ENCODE peak calls at places on chromosomes 3 and 15, in eight cellular contexts. One of them, this sample, is unnamed.

GRCh38 chr3:136612512-136612911 is 139.7 kb downstream of the STAG1 start:
- DNase-seq in NCI-H510A: no peak
- DNase-seq in stimulated activated CD4-positive, alpha-beta T cell treated with anti-CD3 and anti-CD28 coated beads, Interleukin-12 subunit alpha, Interleukin-12 subunit beta, amount 100 ng/mL, for 4 hours: no peak
- DNase-seq in EL: peak
- DNase-seq in COR-L47: no peak
- DNase-seq in left lobe of liver: no peak
- DNase-seq in cardiac septum: no peak
- DNase-seq in left ventricle myocardium inferior: no peak
- DNase-seq in this sample: no peak

GRCh38 chr3:63168179-63168578 is 109.9 kb upstream of the SYNPR start:
- DNase-seq in COR-L47: no peak
- DNase-seq in left lobe of liver: no peak
- DNase-seq in stimulated activated CD4-positive, alpha-beta T cell treated with anti-CD3 and anti-CD28 coated beads, Interleukin-12 subunit alpha, Interleukin-12 subunit beta, amount 100 ng/mL, for 4 hours: no peak
- DNase-seq in left ventricle myocardium inferior: no peak
- DNase-seq in cardiac septum: no peak
- DNase-seq in NCI-H510A: no peak
- DNase-seq in EL: no peak
- DNase-seq in this sample: no peak

GRCh38 chr15:78079296-78080087 is 2.0 kb upstream of the TBC1D2B start:
- DNase-seq in COR-L47: no peak
- DNase-seq in cardiac septum: no peak
- DNase-seq in left ventricle myocardium inferior: no peak
- DNase-seq in EL: no peak
- DNase-seq in NCI-H510A: no peak
- DNase-seq in left lobe of liver: no peak
- DNase-seq in stimulated activated CD4-positive, alpha-beta T cell treated with anti-CD3 and anti-CD28 coated beads, Interleukin-12 subunit alpha, Interleukin-12 subunit beta, amount 100 ng/mL, for 4 hours: no peak
- DNase-seq in this sample: no peak

GRCh38 chr15:36332301-36332700 is 247.1 kb upstream of the CDIN1 start:
- DNase-seq in stimulated activated CD4-positive, alpha-beta T cell treated with anti-CD3 and anti-CD28 coated beads, Interleukin-12 subunit alpha, Interleukin-12 subunit beta, amount 100 ng/mL, for 4 hours: no peak
- DNase-seq in NCI-H510A: no peak
- DNase-seq in left ventricle myocardium inferior: no peak
- DNase-seq in cardiac septum: no peak
- DNase-seq in left lobe of liver: no peak
- DNase-seq in EL: peak
- DNase-seq in COR-L47: no peak
- DNase-seq in this sample: peak

GRCh38 chr15:65097651-65098263 is 17.2 kb downstream of the UBAP1L start:
- DNase-seq in cardiac septum: no peak
- DNase-seq in left ventricle myocardium inferior: no peak
- DNase-seq in left lobe of liver: peak
- DNase-seq in stimulated activated CD4-positive, alpha-beta T cell treated with anti-CD3 and anti-CD28 coated beads, Interleukin-12 subunit alpha, Interleukin-12 subunit beta, amount 100 ng/mL, for 4 hours: no peak
- DNase-seq in NCI-H510A: no peak
- DNase-seq in COR-L47: no peak
- DNase-seq in EL: no peak
- DNase-seq in this sample: no peak

GRCh38 chr15:77630956-77631789 is 1.5 kb downstream of the LINGO1 start:
- DNase-seq in stimulated activated CD4-positive, alpha-beta T cell treated with anti-CD3 and anti-CD28 coated beads, Interleukin-12 subunit alpha, Interleukin-12 subunit beta, amount 100 ng/mL, for 4 hours: no peak
- DNase-seq in left ventricle myocardium inferior: no peak
- DNase-seq in NCI-H510A: no peak
- DNase-seq in cardiac septum: no peak
- DNase-seq in left lobe of liver: no peak
- DNase-seq in EL: no peak
- DNase-seq in COR-L47: no peak
- DNase-seq in this sample: peak

GRCh38 chr3:48268936-48269551 is 28.1 kb downstream of the ZNF589 start:
- DNase-seq in left ventricle myocardium inferior: no peak
- DNase-seq in left lobe of liver: no peak
- DNase-seq in NCI-H510A: no peak
- DNase-seq in cardiac septum: no peak
- DNase-seq in stimulated activated CD4-positive, alpha-beta T cell treated with anti-CD3 and anti-CD28 coated beads, Interleukin-12 subunit alpha, Interleukin-12 subunit beta, amount 100 ng/mL, for 4 hours: peak
- DNase-seq in COR-L47: no peak
- DNase-seq in EL: no peak
- DNase-seq in this sample: no peak

GRCh38 chr15:92751528-92751927 is 96.0 kb upstream of the FAM174B start:
- DNase-seq in cardiac septum: no peak
- DNase-seq in left lobe of liver: no peak
- DNase-seq in COR-L47: no peak
- DNase-seq in NCI-H510A: no peak
- DNase-seq in stimulated activated CD4-positive, alpha-beta T cell treated with anti-CD3 and anti-CD28 coated beads, Interleukin-12 subunit alpha, Interleukin-12 subunit beta, amount 100 ng/mL, for 4 hours: no peak
- DNase-seq in EL: no peak
- DNase-seq in left ventricle myocardium inferior: no peak
- DNase-seq in this sample: no peak

GRCh38 chr3:129224984-129225393 is 24.4 kb upstream of the COPG1 start:
- DNase-seq in stimulated activated CD4-positive, alpha-beta T cell treated with anti-CD3 and anti-CD28 coated beads, Interleukin-12 subunit alpha, Interleukin-12 subunit beta, amount 100 ng/mL, for 4 hours: no peak
- DNase-seq in COR-L47: peak
- DNase-seq in EL: peak
- DNase-seq in left ventricle myocardium inferior: peak
- DNase-seq in left lobe of liver: peak
- DNase-seq in NCI-H510A: peak
- DNase-seq in cardiac septum: peak
- DNase-seq in this sample: peak

GRCh38 chr3:114307841-114308228 is 14.0 kb downstream of the TIGIT start:
- DNase-seq in left lobe of liver: no peak
- DNase-seq in COR-L47: no peak
- DNase-seq in stimulated activated CD4-positive, alpha-beta T cell treated with anti-CD3 and anti-CD28 coated beads, Interleukin-12 subunit alpha, Interleukin-12 subunit beta, amount 100 ng/mL, for 4 hours: no peak
- DNase-seq in cardiac septum: no peak
- DNase-seq in EL: no peak
- DNase-seq in left ventricle myocardium inferior: no peak
- DNase-seq in NCI-H510A: no peak
- DNase-seq in this sample: no peak

GRCh38 chr15:100020181-100020580 is 286.9 kb upstream of the LYSMD4 start:
- DNase-seq in COR-L47: no peak
- DNase-seq in cardiac septum: no peak
- DNase-seq in stimulated activated CD4-positive, alpha-beta T cell treated with anti-CD3 and anti-CD28 coated beads, Interleukin-12 subunit alpha, Interleukin-12 subunit beta, amount 100 ng/mL, for 4 hours: no peak
- DNase-seq in left lobe of liver: no peak
- DNase-seq in NCI-H510A: no peak
- DNase-seq in left ventricle myocardium inferior: no peak
- DNase-seq in EL: peak
- DNase-seq in this sample: no peak

GRCh38 chr15:70582143-70582945 is 181.0 kb downstream of the UACA start:
- DNase-seq in cardiac septum: no peak
- DNase-seq in COR-L47: no peak
- DNase-seq in EL: peak
- DNase-seq in left ventricle myocardium inferior: no peak
- DNase-seq in NCI-H510A: no peak
- DNase-seq in stimulated activated CD4-positive, alpha-beta T cell treated with anti-CD3 and anti-CD28 coated beads, Interleukin-12 subunit alpha, Interleukin-12 subunit beta, amount 100 ng/mL, for 4 hours: no peak
- DNase-seq in left lobe of liver: no peak
- DNase-seq in this sample: peak

GRCh38 chr3:38723569-38724391 is 74.3 kb upstream of the SCN5A start:
- DNase-seq in left ventricle myocardium inferior: peak
- DNase-seq in EL: peak
- DNase-seq in stimulated activated CD4-positive, alpha-beta T cell treated with anti-CD3 and anti-CD28 coated beads, Interleukin-12 subunit alpha, Interleukin-12 subunit beta, amount 100 ng/mL, for 4 hours: no peak
- DNase-seq in cardiac septum: no peak
- DNase-seq in left lobe of liver: no peak
- DNase-seq in NCI-H510A: no peak
- DNase-seq in COR-L47: no peak
- DNase-seq in this sample: no peak

GRCh38 chr3:127860223-127860622 is 37.9 kb upstream of the MGLL start:
- DNase-seq in NCI-H510A: no peak
- DNase-seq in left ventricle myocardium inferior: no peak
- DNase-seq in COR-L47: peak
- DNase-seq in stimulated activated CD4-positive, alpha-beta T cell treated with anti-CD3 and anti-CD28 coated beads, Interleukin-12 subunit alpha, Interleukin-12 subunit beta, amount 100 ng/mL, for 4 hours: no peak
- DNase-seq in left lobe of liver: no peak
- DNase-seq in EL: no peak
- DNase-seq in cardiac septum: no peak
- DNase-seq in this sample: no peak

GRCh38 chr15:85828026-85828597 is 33.4 kb upstream of the KLHL25 start:
- DNase-seq in left ventricle myocardium inferior: no peak
- DNase-seq in EL: no peak
- DNase-seq in cardiac septum: no peak
- DNase-seq in left lobe of liver: no peak
- DNase-seq in stimulated activated CD4-positive, alpha-beta T cell treated with anti-CD3 and anti-CD28 coated beads, Interleukin-12 subunit alpha, Interleukin-12 subunit beta, amount 100 ng/mL, for 4 hours: no peak
- DNase-seq in NCI-H510A: no peak
- DNase-seq in COR-L47: no peak
- DNase-seq in this sample: no peak

GRCh38 chr15:99668533-99669182 is 64.6 kb downstream of the LYSMD4 start:
- DNase-seq in EL: no peak
- DNase-seq in left lobe of liver: no peak
- DNase-seq in left ventricle myocardium inferior: no peak
- DNase-seq in NCI-H510A: no peak
- DNase-seq in COR-L47: no peak
- DNase-seq in stimulated activated CD4-positive, alpha-beta T cell treated with anti-CD3 and anti-CD28 coated beads, Interleukin-12 subunit alpha, Interleukin-12 subunit beta, amount 100 ng/mL, for 4 hours: no peak
- DNase-seq in cardiac septum: no peak
- DNase-seq in this sample: no peak

GRCh38 chr3:120682095-120682681 is at the start of gene HGD:
- DNase-seq in NCI-H510A: no peak
- DNase-seq in left ventricle myocardium inferior: no peak
- DNase-seq in COR-L47: no peak
- DNase-seq in stimulated activated CD4-positive, alpha-beta T cell treated with anti-CD3 and anti-CD28 coated beads, Interleukin-12 subunit alpha, Interleukin-12 subunit beta, amount 100 ng/mL, for 4 hours: no peak
- DNase-seq in left lobe of liver: peak
- DNase-seq in EL: no peak
- DNase-seq in cardiac septum: no peak
- DNase-seq in this sample: no peak

GRCh38 chr3:55486101-55486856 is 827 bp downstream of the WNT5A start:
- DNase-seq in left lobe of liver: peak
- DNase-seq in stimulated activated CD4-positive, alpha-beta T cell treated with anti-CD3 and anti-CD28 coated beads, Interleukin-12 subunit alpha, Interleukin-12 subunit beta, amount 100 ng/mL, for 4 hours: no peak
- DNase-seq in cardiac septum: no peak
- DNase-seq in left ventricle myocardium inferior: peak
- DNase-seq in NCI-H510A: no peak
- DNase-seq in COR-L47: no peak
- DNase-seq in EL: peak
- DNase-seq in this sample: peak

GRCh38 chr3:195209836-195210551 is 61.0 kb downstream of the XXYLT1 start:
- DNase-seq in COR-L47: no peak
- DNase-seq in cardiac septum: no peak
- DNase-seq in left ventricle myocardium inferior: peak
- DNase-seq in EL: peak
- DNase-seq in stimulated activated CD4-positive, alpha-beta T cell treated with anti-CD3 and anti-CD28 coated beads, Interleukin-12 subunit alpha, Interleukin-12 subunit beta, amount 100 ng/mL, for 4 hours: no peak
- DNase-seq in left lobe of liver: no peak
- DNase-seq in NCI-H510A: no peak
- DNase-seq in this sample: no peak

GRCh38 chr3:186679151-186679550 is 13.3 kb downstream of the HRG start:
- DNase-seq in stimulated activated CD4-positive, alpha-beta T cell treated with anti-CD3 and anti-CD28 coated beads, Interleukin-12 subunit alpha, Interleukin-12 subunit beta, amount 100 ng/mL, for 4 hours: no peak
- DNase-seq in EL: no peak
- DNase-seq in cardiac septum: no peak
- DNase-seq in COR-L47: no peak
- DNase-seq in left lobe of liver: peak
- DNase-seq in left ventricle myocardium inferior: no peak
- DNase-seq in NCI-H510A: no peak
- DNase-seq in this sample: no peak

GRCh38 chr15:77311618-77312398 is 108.1 kb downstream of the PEAK1 start:
- DNase-seq in COR-L47: no peak
- DNase-seq in stimulated activated CD4-positive, alpha-beta T cell treated with anti-CD3 and anti-CD28 coated beads, Interleukin-12 subunit alpha, Interleukin-12 subunit beta, amount 100 ng/mL, for 4 hours: no peak
- DNase-seq in EL: peak
- DNase-seq in NCI-H510A: no peak
- DNase-seq in left lobe of liver: no peak
- DNase-seq in left ventricle myocardium inferior: no peak
- DNase-seq in cardiac septum: no peak
- DNase-seq in this sample: no peak

GRCh38 chr3:179430277-179430870 is 20.9 kb downstream of the GNB4 start:
- DNase-seq in EL: no peak
- DNase-seq in COR-L47: no peak
- DNase-seq in left ventricle myocardium inferior: no peak
- DNase-seq in stimulated activated CD4-positive, alpha-beta T cell treated with anti-CD3 and anti-CD28 coated beads, Interleukin-12 subunit alpha, Interleukin-12 subunit beta, amount 100 ng/mL, for 4 hours: no peak
- DNase-seq in cardiac septum: no peak
- DNase-seq in NCI-H510A: no peak
- DNase-seq in left lobe of liver: no peak
- DNase-seq in this sample: no peak

GRCh38 chr15:42576776-42577175 is 1.4 kb downstream of the STARD9 start:
- DNase-seq in stimulated activated CD4-positive, alpha-beta T cell treated with anti-CD3 and anti-CD28 coated beads, Interleukin-12 subunit alpha, Interleukin-12 subunit beta, amount 100 ng/mL, for 4 hours: no peak
- DNase-seq in cardiac septum: no peak
- DNase-seq in NCI-H510A: no peak
- DNase-seq in COR-L47: no peak
- DNase-seq in EL: no peak
- DNase-seq in left ventricle myocardium inferior: no peak
- DNase-seq in left lobe of liver: no peak
- DNase-seq in this sample: no peak

GRCh38 chr3:38149701-38150100 is 11.2 kb downstream of the MYD88 start:
- DNase-seq in stimulated activated CD4-positive, alpha-beta T cell treated with anti-CD3 and anti-CD28 coated beads, Interleukin-12 subunit alpha, Interleukin-12 subunit beta, amount 100 ng/mL, for 4 hours: no peak
- DNase-seq in cardiac septum: no peak
- DNase-seq in left lobe of liver: no peak
- DNase-seq in NCI-H510A: no peak
- DNase-seq in EL: no peak
- DNase-seq in left ventricle myocardium inferior: no peak
- DNase-seq in COR-L47: no peak
- DNase-seq in this sample: no peak

GRCh38 chr3:45881031-45882022 is 5.0 kb upstream of the CCR9 start:
- DNase-seq in stimulated activated CD4-positive, alpha-beta T cell treated with anti-CD3 and anti-CD28 coated beads, Interleukin-12 subunit alpha, Interleukin-12 subunit beta, amount 100 ng/mL, for 4 hours: no peak
- DNase-seq in cardiac septum: no peak
- DNase-seq in COR-L47: no peak
- DNase-seq in NCI-H510A: no peak
- DNase-seq in left ventricle myocardium inferior: no peak
- DNase-seq in EL: peak
- DNase-seq in left lobe of liver: no peak
- DNase-seq in this sample: peak

GRCh38 chr15:73317651-73318462 is 50.9 kb downstream of the HCN4 start:
- DNase-seq in COR-L47: peak
- DNase-seq in stimulated activated CD4-positive, alpha-beta T cell treated with anti-CD3 and anti-CD28 coated beads, Interleukin-12 subunit alpha, Interleukin-12 subunit beta, amount 100 ng/mL, for 4 hours: no peak
- DNase-seq in left ventricle myocardium inferior: no peak
- DNase-seq in cardiac septum: peak
- DNase-seq in left lobe of liver: no peak
- DNase-seq in NCI-H510A: no peak
- DNase-seq in EL: no peak
- DNase-seq in this sample: peak

GRCh38 chr3:134463676-134464611 is 21.8 kb downstream of the ANAPC13 start:
- DNase-seq in stimulated activated CD4-positive, alpha-beta T cell treated with anti-CD3 and anti-CD28 coated beads, Interleukin-12 subunit alpha, Interleukin-12 subunit beta, amount 100 ng/mL, for 4 hours: no peak
- DNase-seq in EL: peak
- DNase-seq in left lobe of liver: no peak
- DNase-seq in cardiac septum: no peak
- DNase-seq in COR-L47: no peak
- DNase-seq in left ventricle myocardium inferior: peak
- DNase-seq in NCI-H510A: no peak
- DNase-seq in this sample: peak

GRCh38 chr15:87672309-87672897 is 584.1 kb downstream of the NTRK3 start:
- DNase-seq in left ventricle myocardium inferior: peak
- DNase-seq in left lobe of liver: no peak
- DNase-seq in COR-L47: no peak
- DNase-seq in cardiac septum: no peak
- DNase-seq in stimulated activated CD4-positive, alpha-beta T cell treated with anti-CD3 and anti-CD28 coated beads, Interleukin-12 subunit alpha, Interleukin-12 subunit beta, amount 100 ng/mL, for 4 hours: no peak
- DNase-seq in NCI-H510A: no peak
- DNase-seq in EL: peak
- DNase-seq in this sample: peak

GRCh38 chr3:10391391-10391790 is 70.5 kb upstream of the SEC13 start:
- DNase-seq in NCI-H510A: no peak
- DNase-seq in left lobe of liver: no peak
- DNase-seq in cardiac septum: no peak
- DNase-seq in COR-L47: peak
- DNase-seq in left ventricle myocardium inferior: no peak
- DNase-seq in EL: no peak
- DNase-seq in stimulated activated CD4-positive, alpha-beta T cell treated with anti-CD3 and anti-CD28 coated beads, Interleukin-12 subunit alpha, Interleukin-12 subunit beta, amount 100 ng/mL, for 4 hours: no peak
- DNase-seq in this sample: peak

GRCh38 chr15:74227968-74228722 is 8.0 kb upstream of the CCDC33 start:
- DNase-seq in left ventricle myocardium inferior: no peak
- DNase-seq in stimulated activated CD4-positive, alpha-beta T cell treated with anti-CD3 and anti-CD28 coated beads, Interleukin-12 subunit alpha, Interleukin-12 subunit beta, amount 100 ng/mL, for 4 hours: no peak
- DNase-seq in EL: no peak
- DNase-seq in COR-L47: peak
- DNase-seq in NCI-H510A: no peak
- DNase-seq in cardiac septum: no peak
- DNase-seq in left lobe of liver: no peak
- DNase-seq in this sample: peak

GRCh38 chr15:94555842-94556516 is 324.6 kb downstream of the MCTP2 start:
- DNase-seq in EL: no peak
- DNase-seq in stimulated activated CD4-positive, alpha-beta T cell treated with anti-CD3 and anti-CD28 coated beads, Interleukin-12 subunit alpha, Interleukin-12 subunit beta, amount 100 ng/mL, for 4 hours: no peak
- DNase-seq in COR-L47: no peak
- DNase-seq in left ventricle myocardium inferior: no peak
- DNase-seq in cardiac septum: no peak
- DNase-seq in left lobe of liver: no peak
- DNase-seq in NCI-H510A: no peak
- DNase-seq in this sample: no peak

GRCh38 chr15:79218588-79219200 is 63.8 kb upstream of the ANKRD34C start:
- DNase-seq in NCI-H510A: no peak
- DNase-seq in stimulated activated CD4-positive, alpha-beta T cell treated with anti-CD3 and anti-CD28 coated beads, Interleukin-12 subunit alpha, Interleukin-12 subunit beta, amount 100 ng/mL, for 4 hours: no peak
- DNase-seq in COR-L47: no peak
- DNase-seq in EL: peak
- DNase-seq in left lobe of liver: no peak
- DNase-seq in left ventricle myocardium inferior: no peak
- DNase-seq in cardiac septum: no peak
- DNase-seq in this sample: no peak

GRCh38 chr3:143236226-143236964 is 116.8 kb downstream of the CHST2 start:
- DNase-seq in COR-L47: no peak
- DNase-seq in cardiac septum: no peak
- DNase-seq in stimulated activated CD4-positive, alpha-beta T cell treated with anti-CD3 and anti-CD28 coated beads, Interleukin-12 subunit alpha, Interleukin-12 subunit beta, amount 100 ng/mL, for 4 hours: no peak
- DNase-seq in EL: no peak
- DNase-seq in NCI-H510A: no peak
- DNase-seq in left lobe of liver: no peak
- DNase-seq in left ventricle myocardium inferior: no peak
- DNase-seq in this sample: no peak

GRCh38 chr3:53534216-53534615 is 39.8 kb downstream of the CACNA1D start:
- DNase-seq in left lobe of liver: no peak
- DNase-seq in stimulated activated CD4-positive, alpha-beta T cell treated with anti-CD3 and anti-CD28 coated beads, Interleukin-12 subunit alpha, Interleukin-12 subunit beta, amount 100 ng/mL, for 4 hours: no peak
- DNase-seq in NCI-H510A: no peak
- DNase-seq in cardiac septum: no peak
- DNase-seq in COR-L47: no peak
- DNase-seq in left ventricle myocardium inferior: no peak
- DNase-seq in EL: no peak
- DNase-seq in this sample: no peak